ENCODE peak calls at places on chromosomes 2 and 18, in eight cellular contexts. One of them, this sample, is unnamed.

GRCh38 chr2:174846941-174847938 is 83.0 kb upstream of the CHRNA1 start:
- DNase-seq in IMR-90: peak
- DNase-seq in A549: no peak
- DNase-seq in tibial nerve: no peak
- DNase-seq in Peyer's patch: no peak
- DNase-seq in adrenal gland: peak
- DNase-seq in body of pancreas: no peak
- DNase-seq in heart left ventricle: peak
- DNase-seq in this sample: no peak

GRCh38 chr2:2656046-2656715 is 325.1 kb upstream of the MYT1L start:
- DNase-seq in IMR-90: no peak
- DNase-seq in body of pancreas: no peak
- DNase-seq in heart left ventricle: no peak
- DNase-seq in Peyer's patch: no peak
- DNase-seq in tibial nerve: no peak
- DNase-seq in A549: no peak
- DNase-seq in adrenal gland: no peak
- DNase-seq in this sample: no peak

GRCh38 chr2:72846171-72847095 is 20.6 kb upstream of the EXOC6B start:
- DNase-seq in heart left ventricle: no peak
- DNase-seq in body of pancreas: no peak
- DNase-seq in Peyer's patch: no peak
- DNase-seq in adrenal gland: no peak
- DNase-seq in IMR-90: no peak
- DNase-seq in A549: no peak
- DNase-seq in tibial nerve: no peak
- DNase-seq in this sample: no peak

GRCh38 chr2:224449212-224450147 is 47.6 kb upstream of the FAM124B start:
- DNase-seq in adrenal gland: no peak
- DNase-seq in A549: peak
- DNase-seq in tibial nerve: peak
- DNase-seq in heart left ventricle: no peak
- DNase-seq in IMR-90: no peak
- DNase-seq in Peyer's patch: no peak
- DNase-seq in body of pancreas: peak
- DNase-seq in this sample: no peak

GRCh38 chr2:102070058-102070642 is 72.4 kb upstream of the IL1R1 start:
- DNase-seq in IMR-90: peak
- DNase-seq in body of pancreas: peak
- DNase-seq in A549: peak
- DNase-seq in adrenal gland: peak
- DNase-seq in Peyer's patch: peak
- DNase-seq in tibial nerve: peak
- DNase-seq in heart left ventricle: peak
- DNase-seq in this sample: peak

GRCh38 chr18:77119101-77119850 is 13.3 kb downstream of the MBP start:
- DNase-seq in A549: no peak
- DNase-seq in tibial nerve: no peak
- DNase-seq in body of pancreas: no peak
- DNase-seq in Peyer's patch: no peak
- DNase-seq in adrenal gland: no peak
- DNase-seq in heart left ventricle: no peak
- DNase-seq in IMR-90: no peak
- DNase-seq in this sample: no peak

GRCh38 chr2:147355706-147356105 is 489.1 kb upstream of the ACVR2A start:
- DNase-seq in A549: no peak
- DNase-seq in adrenal gland: no peak
- DNase-seq in tibial nerve: no peak
- DNase-seq in IMR-90: no peak
- DNase-seq in Peyer's patch: no peak
- DNase-seq in heart left ventricle: no peak
- DNase-seq in body of pancreas: peak
- DNase-seq in this sample: no peak

GRCh38 chr18:50706199-50706598 is 113.6 kb downstream of the MRO start:
- DNase-seq in Peyer's patch: no peak
- DNase-seq in body of pancreas: no peak
- DNase-seq in A549: no peak
- DNase-seq in tibial nerve: no peak
- DNase-seq in IMR-90: no peak
- DNase-seq in adrenal gland: no peak
- DNase-seq in heart left ventricle: no peak
- DNase-seq in this sample: no peak

GRCh38 chr18:69109686-69110085 is 291.0 kb upstream of the DOK6 start:
- DNase-seq in body of pancreas: no peak
- DNase-seq in tibial nerve: no peak
- DNase-seq in heart left ventricle: no peak
- DNase-seq in A549: no peak
- DNase-seq in Peyer's patch: no peak
- DNase-seq in IMR-90: peak
- DNase-seq in adrenal gland: no peak
- DNase-seq in this sample: no peak

GRCh38 chr2:309148-309969 is 21.5 kb upstream of the ALKAL2 start:
- DNase-seq in adrenal gland: no peak
- DNase-seq in A549: no peak
- DNase-seq in heart left ventricle: no peak
- DNase-seq in body of pancreas: no peak
- DNase-seq in IMR-90: no peak
- DNase-seq in tibial nerve: no peak
- DNase-seq in Peyer's patch: no peak
- DNase-seq in this sample: no peak

GRCh38 chr18:24395049-24395780 is 2.4 kb downstream of the OSBPL1A start:
- DNase-seq in A549: no peak
- DNase-seq in body of pancreas: no peak
- DNase-seq in adrenal gland: no peak
- DNase-seq in heart left ventricle: no peak
- DNase-seq in IMR-90: peak
- DNase-seq in Peyer's patch: no peak
- DNase-seq in tibial nerve: no peak
- DNase-seq in this sample: no peak

GRCh38 chr18:31354990-31355389 is 21.6 kb upstream of the DSG4 start:
- DNase-seq in IMR-90: no peak
- DNase-seq in body of pancreas: no peak
- DNase-seq in Peyer's patch: no peak
- DNase-seq in tibial nerve: no peak
- DNase-seq in A549: no peak
- DNase-seq in heart left ventricle: no peak
- DNase-seq in adrenal gland: no peak
- DNase-seq in this sample: no peak

GRCh38 chr2:24926602-24927252 is 6.7 kb upstream of the ADCY3 start:
- DNase-seq in body of pancreas: peak
- DNase-seq in IMR-90: no peak
- DNase-seq in A549: no peak
- DNase-seq in adrenal gland: peak
- DNase-seq in tibial nerve: peak
- DNase-seq in heart left ventricle: peak
- DNase-seq in Peyer's patch: no peak
- DNase-seq in this sample: peak

GRCh38 chr2:88636026-88636425 is 8.8 kb upstream of the EIF2AK3 start:
- DNase-seq in Peyer's patch: no peak
- DNase-seq in IMR-90: no peak
- DNase-seq in tibial nerve: no peak
- DNase-seq in heart left ventricle: no peak
- DNase-seq in body of pancreas: no peak
- DNase-seq in A549: no peak
- DNase-seq in adrenal gland: no peak
- DNase-seq in this sample: no peak

GRCh38 chr2:88074150-88074549 is 6.5 kb downstream of the SMYD1 start:
- DNase-seq in tibial nerve: no peak
- DNase-seq in A549: no peak
- DNase-seq in IMR-90: no peak
- DNase-seq in body of pancreas: no peak
- DNase-seq in adrenal gland: no peak
- DNase-seq in heart left ventricle: no peak
- DNase-seq in Peyer's patch: no peak
- DNase-seq in this sample: no peak

GRCh38 chr2:74567862-74568261 is 13.3 kb downstream of the DOK1 start:
- DNase-seq in adrenal gland: no peak
- DNase-seq in IMR-90: peak
- DNase-seq in body of pancreas: no peak
- DNase-seq in A549: no peak
- DNase-seq in heart left ventricle: no peak
- DNase-seq in tibial nerve: no peak
- DNase-seq in Peyer's patch: no peak
- DNase-seq in this sample: no peak

GRCh38 chr2:67625671-67626070 is 228.5 kb downstream of the ETAA1 start:
- DNase-seq in tibial nerve: no peak
- DNase-seq in heart left ventricle: no peak
- DNase-seq in body of pancreas: no peak
- DNase-seq in Peyer's patch: no peak
- DNase-seq in adrenal gland: no peak
- DNase-seq in IMR-90: peak
- DNase-seq in A549: no peak
- DNase-seq in this sample: no peak

GRCh38 chr2:166376873-166377272 is 1.1 kb upstream of the SCN9A start:
- DNase-seq in heart left ventricle: no peak
- DNase-seq in Peyer's patch: no peak
- DNase-seq in IMR-90: no peak
- DNase-seq in A549: no peak
- DNase-seq in tibial nerve: no peak
- DNase-seq in body of pancreas: no peak
- DNase-seq in adrenal gland: no peak
- DNase-seq in this sample: no peak
- H3K27ac ChIP-seq in heart left ventricle: no peak
- H3K27ac ChIP-seq in Peyer's patch: no peak
- H3K27ac ChIP-seq in IMR-90: no peak
- H3K27ac ChIP-seq in A549: peak
- H3K27ac ChIP-seq in tibial nerve: peak
- H3K27ac ChIP-seq in body of pancreas: no peak
- H3K27ac ChIP-seq in adrenal gland: no peak
- H3K27ac ChIP-seq in this sample: no peak

GRCh38 chr18:48962857-48963554 is 12.2 kb upstream of the SMAD7 start:
- DNase-seq in adrenal gland: no peak
- DNase-seq in Peyer's patch: no peak
- DNase-seq in IMR-90: peak
- DNase-seq in tibial nerve: no peak
- DNase-seq in A549: no peak
- DNase-seq in body of pancreas: no peak
- DNase-seq in heart left ventricle: no peak
- DNase-seq in this sample: no peak
- TF ChIP-seq POLR2A in adrenal gland: no peak
- TF ChIP-seq POLR2A in Peyer's patch: no peak
- TF ChIP-seq POLR2A in IMR-90: no peak
- TF ChIP-seq POLR2A in tibial nerve: no peak
- TF ChIP-seq POLR2A in A549: no peak
- TF ChIP-seq POLR2A in body of pancreas: no peak
- TF ChIP-seq POLR2A in heart left ventricle: no peak
- TF ChIP-seq POLR2A in this sample: no peak

GRCh38 chr2:230779607-230780006 is 67.0 kb downstream of the CAB39 start:
- DNase-seq in tibial nerve: no peak
- DNase-seq in Peyer's patch: no peak
- DNase-seq in adrenal gland: no peak
- DNase-seq in IMR-90: no peak
- DNase-seq in heart left ventricle: no peak
- DNase-seq in A549: no peak
- DNase-seq in body of pancreas: no peak
- DNase-seq in this sample: no peak

GRCh38 chr2:230775737-230776136 is 63.1 kb downstream of the CAB39 start:
- DNase-seq in adrenal gland: no peak
- DNase-seq in IMR-90: no peak
- DNase-seq in Peyer's patch: no peak
- DNase-seq in heart left ventricle: no peak
- DNase-seq in A549: no peak
- DNase-seq in tibial nerve: no peak
- DNase-seq in body of pancreas: no peak
- DNase-seq in this sample: no peak

GRCh38 chr2:230778350-230779140 is 65.9 kb downstream of the CAB39 start:
- DNase-seq in heart left ventricle: no peak
- DNase-seq in IMR-90: no peak
- DNase-seq in Peyer's patch: no peak
- DNase-seq in tibial nerve: no peak
- DNase-seq in A549: no peak
- DNase-seq in body of pancreas: no peak
- DNase-seq in adrenal gland: no peak
- DNase-seq in this sample: no peak

GRCh38 chr2:230779141-230779523 is 66.5 kb downstream of the CAB39 start:
- DNase-seq in IMR-90: peak
- DNase-seq in Peyer's patch: no peak
- DNase-seq in adrenal gland: no peak
- DNase-seq in body of pancreas: no peak
- DNase-seq in A549: no peak
- DNase-seq in tibial nerve: no peak
- DNase-seq in heart left ventricle: no peak
- DNase-seq in this sample: no peak

GRCh38 chr2:230777681-230778080 is 65.0 kb downstream of the CAB39 start:
- DNase-seq in heart left ventricle: no peak
- DNase-seq in Peyer's patch: no peak
- DNase-seq in IMR-90: peak
- DNase-seq in A549: no peak
- DNase-seq in adrenal gland: no peak
- DNase-seq in body of pancreas: no peak
- DNase-seq in tibial nerve: no peak
- DNase-seq in this sample: no peak
- H3K27ac ChIP-seq in heart left ventricle: no peak
- H3K27ac ChIP-seq in Peyer's patch: no peak
- H3K27ac ChIP-seq in IMR-90: peak
- H3K27ac ChIP-seq in A549: peak
- H3K27ac ChIP-seq in adrenal gland: no peak
- H3K27ac ChIP-seq in body of pancreas: no peak
- H3K27ac ChIP-seq in tibial nerve: no peak
- H3K27ac ChIP-seq in this sample: peak

GRCh38 chr2:11580697-11581096 is 46.9 kb downstream of the GREB1 start:
- DNase-seq in A549: no peak
- DNase-seq in body of pancreas: no peak
- DNase-seq in Peyer's patch: no peak
- DNase-seq in tibial nerve: no peak
- DNase-seq in IMR-90: no peak
- DNase-seq in adrenal gland: no peak
- DNase-seq in heart left ventricle: no peak
- DNase-seq in this sample: no peak
- TF ChIP-seq POLR2A in A549: no peak
- TF ChIP-seq POLR2A in body of pancreas: no peak
- TF ChIP-seq POLR2A in Peyer's patch: no peak
- TF ChIP-seq POLR2A in tibial nerve: no peak
- TF ChIP-seq POLR2A in IMR-90: no peak
- TF ChIP-seq POLR2A in adrenal gland: no peak
- TF ChIP-seq POLR2A in heart left ventricle: no peak
- TF ChIP-seq POLR2A in this sample: no peak